ENCODE peak calls at places on chromosomes 13 and 19, in six cellular contexts. I is stimulated activated CD4-positive, alpha-beta T cell treated with anti-CD3 and anti-CD28 coated beads, Interleukin-15, amount 100 ng/mL, for 1 hour; A is GF-D8; G is activated naive CD4-positive, alpha-beta T cell treated with anti-CD3 and anti-CD28 coated beads for 36 hours; V is lower leg skin; C is endothelial cell. T is an unnamed sample.

GRCh38 chr19:31127132-31127967 is 221.9 kb downstream of the TSHZ3 start:
- DNase-seq in C (no peak), G (no peak), V (no peak), I (no peak), A (no peak), T (peak; percentile 47)

GRCh38 chr19:50629801-50630200 is 9.9 kb downstream of the SYT3 start:
- DNase-seq in C (no peak), G (no peak), A (no peak), I (no peak), V (no peak), T (no peak)

GRCh38 chr13:67769987-67770341 is 539.8 kb upstream of the PCDH9 start:
- DNase-seq in V (no peak), A (no peak), G (no peak), C (no peak), I (no peak), T (no peak)

GRCh38 chr19:3536429-3537100 is 2.4 kb upstream of the TEKTIP1 start:
- DNase-seq in A (no peak), I (no peak), V (peak; percentile 43), G (no peak), C (no peak), T (no peak)

GRCh38 chr13:28466151-28466550 is 28.8 kb downstream of the FLT1 start:
- DNase-seq in A (no peak), V (no peak), C (no peak), I (no peak), G (no peak), T (no peak)

GRCh38 chr19:43476606-43477005 is 11.2 kb upstream of the LYPD3 start:
- DNase-seq in G (no peak), A (no peak), I (no peak), C (no peak), V (no peak), T (no peak)

GRCh38 chr19:14165986-14166385 is 29.6 kb upstream of the ASF1B start:
- DNase-seq in G (no peak), A (no peak), C (no peak), I (no peak), V (no peak), T (no peak)

GRCh38 chr19:58305932-58306323 is 751 bp downstream of the ERVK3-1 start:
- DNase-seq in I (no peak), A (no peak), V (no peak), C (no peak), G (no peak), T (no peak)

GRCh38 chr19:1087813-1088418 is 7.3 kb downstream of the POLR2E start:
- DNase-seq in V (no peak), I (no peak), A (peak; percentile 92), G (peak; percentile 59), C (no peak), T (no peak)

GRCh38 chr13:98199480-98199879 is 22.4 kb upstream of the RNF113B start:
- DNase-seq in I (no peak), V (no peak), C (no peak), G (no peak), A (no peak), T (no peak)